ENCODE peak calls at places on chromosomes 16 and 17, in eight cellular contexts. A, Q, G, P, V, K, O and D are unnamed samples.

GRCh38 chr16:71225145-71225544 is 5.4 kb downstream of the HYDIN start:
- DNase-seq in P (no peak), G (no peak), Q (no peak), O (no peak), A (no peak), K (no peak), V (no peak), D (no peak)

GRCh38 chr16:27781195-27781524 is 231.2 kb downstream of the KATNIP start:
- DNase-seq in Q (no peak), G (peak), P (peak), K (no peak), O (peak), V (no peak), A (no peak), D (no peak)

GRCh38 chr17:45940826-45941225 is 46.5 kb downstream of the MAPT start:
- DNase-seq in P (peak), A (no peak), Q (no peak), K (no peak), O (no peak), G (no peak), V (no peak), D (no peak)

GRCh38 chr16:55697867-55698266 is 42.1 kb downstream of the SLC6A2 start:
- DNase-seq in Q (no peak), G (no peak), K (no peak), P (no peak), V (no peak), O (no peak), A (no peak), D (no peak)

GRCh38 chr16:89690392-89690901 is 4.0 kb downstream of the CDK10 start:
- DNase-seq in K (no peak), O (peak), P (no peak), V (no peak), Q (no peak), A (no peak), G (no peak), D (no peak)

GRCh38 chr17:10738516-10739258 is 8.9 kb upstream of the TMEM220 start:
- DNase-seq in Q (no peak), O (no peak), G (peak), K (no peak), A (no peak), V (no peak), P (no peak), D (no peak)

GRCh38 chr17:77681820-77682219 is 276.7 kb upstream of the TNRC6C start:
- DNase-seq in P (peak), V (no peak), K (no peak), Q (no peak), G (peak), O (peak), A (no peak), D (no peak)

GRCh38 chr17:10744509-10745000 is 14.7 kb upstream of the TMEM220 start:
- DNase-seq in A (no peak), O (no peak), G (no peak), V (no peak), P (no peak), Q (no peak), K (no peak), D (no peak)

GRCh38 chr16:15427648-15428239 is 6.6 kb upstream of the BMERB1 start:
- DNase-seq in K (no peak), G (peak), V (peak), Q (peak), A (peak), P (peak), O (peak), D (peak)

GRCh38 chr17:36755586-36755985 is 154.2 kb downstream of the MRM1 start:
- DNase-seq in G (no peak), P (no peak), O (peak), Q (no peak), K (no peak), V (no peak), A (peak), D (no peak)

GRCh38 chr16:11636172-11636721 is 32.0 kb upstream of the SNN start:
- DNase-seq in V (peak), O (no peak), K (no peak), Q (no peak), P (no peak), A (no peak), G (no peak), D (no peak)

GRCh38 chr17:41061969-41062368 is 2.1 kb upstream of the KRTAP2-3 start:
- DNase-seq in Q (no peak), V (peak), A (no peak), G (peak), K (no peak), P (no peak), O (no peak), D (peak)

GRCh38 chr16:379183-379960 is 2.4 kb downstream of the PGAP6 start:
- DNase-seq in P (no peak), O (no peak), K (no peak), G (no peak), A (no peak), Q (no peak), V (no peak), D (no peak)

GRCh38 chr17:79400989-79401703 is 209.7 kb downstream of the RBFOX3 start:
- DNase-seq in O (peak), P (peak), A (peak), Q (peak), K (no peak), V (peak), G (peak), D (peak)

GRCh38 chr17:63039899-63040602 is 74.0 kb downstream of the TANC2 start:
- DNase-seq in G (peak), K (no peak), Q (no peak), P (no peak), A (no peak), V (peak), O (no peak), D (peak)

GRCh38 chr16:10509534-10510025 is 70.8 kb downstream of the EMP2 start:
- DNase-seq in G (peak), P (peak), A (peak), Q (peak), V (peak), O (no peak), K (no peak), D (peak)

GRCh38 chr16:50146479-50147435 is 6.3 kb upstream of the TENT4B start:
- DNase-seq in V (peak), G (no peak), Q (no peak), O (no peak), P (no peak), K (no peak), A (no peak), D (no peak)

GRCh38 chr16:85965125-85965524 is 66.2 kb downstream of the IRF8 start:
- DNase-seq in P (no peak), Q (no peak), G (no peak), O (no peak), K (no peak), V (no peak), A (no peak), D (no peak)

GRCh38 chr16:66204761-66205160 is 161.7 kb upstream of the CDH5 start:
- DNase-seq in P (no peak), G (peak), K (no peak), Q (no peak), A (no peak), O (no peak), V (no peak), D (no peak)